ENCODE peak calls at places on chromosomes 2 and 18, in five cellular contexts. W, F, G, C and Y are unnamed samples.

GRCh38 chr2:102066554-102066953 is 74.8 kb downstream of the IL1R2 start:
- DNase-seq in C (no peak), F (no peak), G (no peak), W (no peak), Y (no peak)

GRCh38 chr2:239293450-239294430 is 107.1 kb downstream of the HDAC4 start:
- DNase-seq in W (no peak), G (no peak), F (no peak), C (no peak), Y (no peak)

GRCh38 chr2:53559302-53559967 is 208.2 kb upstream of the CHAC2 start:
- DNase-seq in G (peak; percentile 1), C (no peak), F (no peak), W (peak; percentile 82), Y (peak; percentile 80)

GRCh38 chr2:15881120-15881433 is 59.3 kb upstream of the MYCN start:
- DNase-seq in F (no peak), W (no peak), C (no peak), G (no peak), Y (no peak)

GRCh38 chr2:205405194-205405593 is 277.1 kb upstream of the NRP2 start:
- DNase-seq in W (peak; percentile 11), F (no peak), G (peak; percentile 48), C (no peak), Y (peak; percentile 78)

GRCh38 chr18:62334110-62334509 is 9.0 kb downstream of the TNFRSF11A start:
- DNase-seq in C (peak; percentile 42), W (peak; percentile 52), F (no peak), G (no peak), Y (peak; percentile 94)

GRCh38 chr2:236205867-236206645 is 37.9 kb upstream of the GBX2 start:
- DNase-seq in F (no peak), C (no peak), G (no peak), W (no peak), Y (no peak)

GRCh38 chr2:58448065-58448507 is 207.0 kb upstream of the FANCL start:
- DNase-seq in C (peak; percentile 43), W (peak; percentile 35), G (peak; percentile 44), F (no peak), Y (peak; percentile 84)

GRCh38 chr2:24721470-24721869 is 71.7 kb downstream of the PTRHD1 start:
- DNase-seq in G (peak; percentile 34), W (peak; percentile 67), F (no peak), C (peak; percentile 49), Y (peak; percentile 46)

GRCh38 chr2:207731138-207731537 is 19.7 kb downstream of the CCNYL1 start:
- DNase-seq in W (no peak), C (no peak), G (no peak), F (no peak), Y (no peak)

GRCh38 chr18:23683155-23683554 is 6.1 kb upstream of the LAMA3 start:
- DNase-seq in C (no peak), W (no peak), G (no peak), F (no peak), Y (no peak)

GRCh38 chr2:88016948-88017779 is 817 bp upstream of the RNU2-63P start:
- DNase-seq in C (no peak), W (peak; percentile 77), G (no peak), F (peak; percentile 52), Y (no peak)

GRCh38 chr2:240952496-240953246 is 45.7 kb upstream of the SNED1 start:
- DNase-seq in C (no peak), W (no peak), G (no peak), F (no peak), Y (no peak)

GRCh38 chr2:240205348-240205747 is 64.9 kb upstream of the OTOS start:
- DNase-seq in F (no peak), G (peak; percentile 82), C (peak; percentile 79), W (peak; percentile 98), Y (peak; percentile 91)

GRCh38 chr2:106009096-106009495 is 185.0 kb downstream of the UXS1 start:
- DNase-seq in F (no peak), G (no peak), C (no peak), W (no peak), Y (no peak)

GRCh38 chr2:191917967-191918651 is 71.2 kb upstream of the CAVIN2 start:
- DNase-seq in F (no peak), G (no peak), C (no peak), W (no peak), Y (no peak)

GRCh38 chr2:68709421-68709911 is 25.1 kb upstream of the ARHGAP25 start:
- DNase-seq in C (peak; percentile 58), G (no peak), F (no peak), W (peak; percentile 39), Y (peak; percentile 79)

GRCh38 chr2:128327180-128327964 is 8.7 kb upstream of the HS6ST1 start:
- DNase-seq in W (no peak), F (no peak), C (no peak), G (no peak), Y (no peak)

GRCh38 chr2:168062054-168062453 is 185.3 kb downstream of the STK39 start:
- DNase-seq in C (no peak), W (no peak), F (no peak), G (no peak), Y (no peak)

GRCh38 chr18:12301263-12302005 is 6.6 kb upstream of the TUBB6 start:
- DNase-seq in W (no peak), F (no peak), C (no peak), G (no peak), Y (no peak)

GRCh38 chr2:224520064-224520463 is 65.1 kb downstream of the CUL3 start:
- DNase-seq in C (peak; percentile 40), F (no peak), W (peak; percentile 45), G (peak; percentile 41), Y (peak; percentile 57)

GRCh38 chr18:21897811-21898210 is 157.2 kb downstream of the MIB1 start:
- DNase-seq in G (peak; percentile 4), C (peak; percentile 57), F (no peak), W (peak; percentile 39), Y (peak; percentile 77)

GRCh38 chr2:214574077-214574775 is 163.4 kb downstream of the VWC2L start:
- DNase-seq in W (no peak), C (no peak), G (no peak), F (no peak), Y (no peak)